ENCODE peak calls at places on chromosomes 16 and 17, in seven cellular contexts. Z is activated CD4-positive, alpha-beta T cell treated with anti-CD3 and anti-CD28 coated beads for 1 hour; O is Peyer's patch; I is NCI-H1694 treated with DMSO at 0.1 percent for 48 hours; J is naive B cell; D is activated CD8-positive, alpha-beta memory T cell treated with anti-CD3 and anti-CD28 coated beads for 48 hours; P is NCI-H1417. U is an unnamed sample.

GRCh38 chr17:78174870-78175642 is 6.7 kb downstream of the SYNGR2 start:
- DNase-seq in Z (no peak), O (no peak), I (peak), J (no peak), D (no peak), P (peak), U (no peak)

GRCh38 chr17:36602924-36603384 is 1.6 kb downstream of the MRM1 start:
- DNase-seq in Z (peak), O (peak), I (peak), J (peak), D (peak), P (peak), U (no peak)

GRCh38 chr16:57999971-58000705 is at the start of gene ZNF319:
- DNase-seq in Z (no peak), O (peak), I (no peak), J (peak), D (peak), P (no peak), U (no peak)

GRCh38 chr17:81453049-81453448 is 57.8 kb downstream of the BAHCC1 start:
- DNase-seq in Z (no peak), O (no peak), I (no peak), J (no peak), D (no peak), P (peak), U (no peak)

GRCh38 chr16:31706318-31706717 is 167.3 kb upstream of the ZNF267 start:
- DNase-seq in Z (no peak), O (no peak), I (no peak), J (no peak), D (no peak), P (no peak), U (no peak)

GRCh38 chr17:61926831-61927210 is 961 bp downstream of the INTS2 start:
- DNase-seq in Z (no peak), O (no peak), I (no peak), J (no peak), D (no peak), P (no peak), U (no peak)

GRCh38 chr17:888998-889401 is 90.6 kb downstream of the NXN start:
- DNase-seq in Z (no peak), O (no peak), I (no peak), J (no peak), D (peak), P (peak), U (no peak)

GRCh38 chr16:25996052-25996451 is 304.3 kb downstream of the HS3ST4 start:
- DNase-seq in Z (no peak), O (no peak), I (no peak), J (no peak), D (no peak), P (no peak), U (no peak)

GRCh38 chr17:38587956-38588771 is 17.6 kb downstream of the SRCIN1 start:
- DNase-seq in Z (no peak), O (no peak), I (peak), J (no peak), D (no peak), P (peak), U (no peak)

GRCh38 chr17:42051013-42051400 is 606 bp upstream of the C17orf113 start:
- DNase-seq in Z (no peak), O (no peak), I (no peak), J (no peak), D (no peak), P (no peak), U (no peak)

GRCh38 chr17:596287-596686 is 118.4 kb downstream of the VPS53 start:
- DNase-seq in Z (no peak), O (no peak), I (no peak), J (no peak), D (no peak), P (peak), U (no peak)

GRCh38 chr16:26665166-26665939 is 401.4 kb upstream of the C16orf82 start:
- DNase-seq in Z (no peak), O (no peak), I (no peak), J (no peak), D (no peak), P (peak), U (no peak)

GRCh38 chr16:10992112-10992511 is 47.7 kb downstream of the CLEC16A start:
- DNase-seq in Z (no peak), O (no peak), I (no peak), J (no peak), D (no peak), P (no peak), U (no peak)

GRCh38 chr16:51896013-51896412 is 650.9 kb downstream of the TOX3 start:
- DNase-seq in Z (no peak), O (no peak), I (no peak), J (no peak), D (no peak), P (no peak), U (no peak)

GRCh38 chr17:56815711-56816110 is 18.0 kb downstream of the C17orf67 start:
- DNase-seq in Z (no peak), O (no peak), I (no peak), J (no peak), D (no peak), P (no peak), U (no peak)

GRCh38 chr17:30950669-30951399 is 20.0 kb upstream of the RNF135 start:
- DNase-seq in Z (no peak), O (no peak), I (peak), J (no peak), D (no peak), P (peak), U (no peak)

GRCh38 chr17:49327835-49328784 is 33.9 kb downstream of the ZNF652 start:
- DNase-seq in Z (no peak), O (no peak), I (no peak), J (peak), D (no peak), P (no peak), U (no peak)

U was measured in esophagus squamous epithelium.